ENCODE peak calls at places on chromosome 1, in five cellular contexts. N is choroid plexus epithelial cell; S is stimulated activated CD4-positive, alpha-beta T cell treated with anti-CD3 and anti-CD28 coated beads, Interleukin-4, amount 100 ng/mL, for 1 hour; T is stomach; V is nephron progenitor cell. Z is an unnamed sample.
A peak's percentile ranks its signal among the peaks of the same experiment; 100 is the strongest.

GRCh38 chr1:214018605-214019268 is 31.0 kb downstream of the PROX1 start:
- DNase-seq in T (no peak), N (no peak), S (no peak), V (no peak), Z (no peak)

GRCh38 chr1:27622828-27623227 is 12.2 kb downstream of the FGR start:
- DNase-seq in N (no peak), S (no peak), T (no peak), V (no peak), Z (no peak)

GRCh38 chr1:90725961-90726715 is 9.0 kb upstream of the BARHL2 start:
- DNase-seq in T (no peak), V (peak; percentile 40), N (peak; percentile 13), S (no peak), Z (no peak)

GRCh38 chr1:168408531-168409242 is 128.0 kb downstream of the TBX19 start:
- DNase-seq in S (peak; percentile 46), T (no peak), V (no peak), N (peak; percentile 21), Z (no peak)

GRCh38 chr1:24133819-24134218 is 9.1 kb downstream of the IL22RA1 start:
- DNase-seq in T (no peak), S (no peak), V (no peak), N (no peak), Z (no peak)

GRCh38 chr1:83554174-83554573 is 444.8 kb downstream of the TTLL7 start:
- DNase-seq in N (peak; percentile 1), S (no peak), T (no peak), V (peak; percentile 2), Z (peak; percentile 27)

GRCh38 chr1:87833158-87833557 is 504.5 kb downstream of the LMO4 start:
- DNase-seq in V (no peak), N (peak; percentile 93), S (no peak), T (no peak), Z (no peak)

GRCh38 chr1:150512846-150513245 is 2.7 kb upstream of the FALEC start:
- DNase-seq in V (no peak), S (no peak), T (no peak), N (peak; percentile 33), Z (no peak)

GRCh38 chr1:191734321-191734720 is 423.9 kb upstream of the RGS18 start:
- DNase-seq in V (no peak), S (no peak), T (no peak), N (no peak), Z (no peak)

GRCh38 chr1:223742861-223743517 is 30.6 kb downstream of the CAPN2 start:
- DNase-seq in S (no peak), T (no peak), V (no peak), N (no peak), Z (no peak)

GRCh38 chr1:154497026-154497806 is 4.8 kb upstream of the TDRD10 start:
- DNase-seq in S (no peak), V (peak; percentile 27), T (peak; percentile 43), N (peak; percentile 8), Z (peak; percentile 75)

GRCh38 chr1:226945106-226945857 is 5.2 kb downstream of the COQ8A start:
- DNase-seq in V (no peak), S (no peak), N (no peak), T (peak; percentile 91), Z (no peak)

GRCh38 chr1:117646007-117646913 is 40.4 kb downstream of the TENT5C start:
- DNase-seq in V (no peak), N (peak; percentile 34), T (no peak), S (no peak), Z (no peak)

GRCh38 chr1:94011709-94012590 is 102.7 kb upstream of the GCLM start:
- DNase-seq in S (no peak), V (no peak), T (no peak), N (no peak), Z (no peak)

GRCh38 chr1:11537854-11538591 is 59.1 kb downstream of the DISP3 start:
- DNase-seq in S (no peak), T (no peak), N (no peak), V (no peak), Z (no peak)

GRCh38 chr1:4021895-4022268 is 121.8 kb upstream of the C1orf174 start:
- DNase-seq in T (no peak), S (no peak), V (no peak), N (no peak), Z (no peak)

GRCh38 chr1:226636847-226637096 is 88.2 kb downstream of the STUM start:
- DNase-seq in S (no peak), T (no peak), N (no peak), V (no peak), Z (no peak)

GRCh38 chr1:65167544-65167943 is 19.5 kb downstream of the AK4 start:
- DNase-seq in N (no peak), S (no peak), V (no peak), T (no peak), Z (no peak)

GRCh38 chr1:85406887-85407593 is 57.9 kb downstream of the DDAH1 start:
- DNase-seq in S (no peak), N (peak; percentile 96), T (peak; percentile 39), V (no peak), Z (no peak)

Z was measured in endothelial cell.